ENCODE peak calls at places on chromosomes 6 and 20, in six cellular contexts. One of them, this sample, is unnamed.

GRCh38 chr20:6818033-6818808 is 50.7 kb downstream of the BMP2 start:
- DNase-seq in keratinocyte: no peak
- DNase-seq in fibroblast of lung: peak
- DNase-seq in GM23338: peak
- DNase-seq in heart left ventricle: no peak
- DNase-seq in foreskin fibroblast: no peak
- DNase-seq in this sample: no peak

GRCh38 chr6:161273356-161273751 is 507 bp downstream of the AGPAT4 start:
- DNase-seq in keratinocyte: no peak
- DNase-seq in fibroblast of lung: peak
- DNase-seq in GM23338: no peak
- DNase-seq in heart left ventricle: no peak
- DNase-seq in foreskin fibroblast: peak
- DNase-seq in this sample: no peak

GRCh38 chr6:104421650-104422049 is 438.1 kb downstream of the HACE1 start:
- DNase-seq in keratinocyte: no peak
- DNase-seq in fibroblast of lung: no peak
- DNase-seq in GM23338: no peak
- DNase-seq in heart left ventricle: no peak
- DNase-seq in foreskin fibroblast: no peak
- DNase-seq in this sample: no peak

GRCh38 chr6:55694148-55694547 is 115.2 kb upstream of the HMGCLL1 start:
- DNase-seq in keratinocyte: no peak
- DNase-seq in fibroblast of lung: peak
- DNase-seq in GM23338: peak
- DNase-seq in heart left ventricle: peak
- DNase-seq in foreskin fibroblast: peak
- DNase-seq in this sample: peak

GRCh38 chr6:83308833-83309232 is 115.7 kb downstream of the RWDD2A start:
- DNase-seq in keratinocyte: no peak
- DNase-seq in fibroblast of lung: no peak
- DNase-seq in GM23338: no peak
- DNase-seq in heart left ventricle: no peak
- DNase-seq in foreskin fibroblast: no peak
- DNase-seq in this sample: no peak

GRCh38 chr6:14117158-14118090 is at the start of gene CD83:
- DNase-seq in keratinocyte: no peak
- DNase-seq in fibroblast of lung: peak
- DNase-seq in GM23338: peak
- DNase-seq in heart left ventricle: peak
- DNase-seq in foreskin fibroblast: peak
- DNase-seq in this sample: no peak

GRCh38 chr6:85464260-85464644 is 14.4 kb downstream of the NT5E start:
- DNase-seq in keratinocyte: no peak
- DNase-seq in fibroblast of lung: peak
- DNase-seq in GM23338: no peak
- DNase-seq in heart left ventricle: no peak
- DNase-seq in foreskin fibroblast: peak
- DNase-seq in this sample: peak

GRCh38 chr6:82057846-82058554 is 189.5 kb downstream of the IBTK start:
- DNase-seq in keratinocyte: no peak
- DNase-seq in fibroblast of lung: peak
- DNase-seq in GM23338: no peak
- DNase-seq in heart left ventricle: no peak
- DNase-seq in foreskin fibroblast: peak
- DNase-seq in this sample: peak

GRCh38 chr6:170358496-170358895 is 51.9 kb downstream of the FAM120B start:
- DNase-seq in keratinocyte: no peak
- DNase-seq in fibroblast of lung: no peak
- DNase-seq in GM23338: no peak
- DNase-seq in heart left ventricle: peak
- DNase-seq in foreskin fibroblast: no peak
- DNase-seq in this sample: no peak

GRCh38 chr6:104682722-104683643 is 176.7 kb downstream of the HACE1 start:
- DNase-seq in keratinocyte: no peak
- DNase-seq in fibroblast of lung: peak
- DNase-seq in GM23338: peak
- DNase-seq in heart left ventricle: peak
- DNase-seq in foreskin fibroblast: peak
- DNase-seq in this sample: peak

GRCh38 chr20:35279040-35279439 is 1.1 kb upstream of the MMP24OS start:
- DNase-seq in keratinocyte: no peak
- DNase-seq in fibroblast of lung: no peak
- DNase-seq in GM23338: no peak
- DNase-seq in heart left ventricle: no peak
- DNase-seq in foreskin fibroblast: peak
- DNase-seq in this sample: no peak

GRCh38 chr6:81451787-81452186 is 300.7 kb downstream of the TENT5A start:
- DNase-seq in keratinocyte: no peak
- DNase-seq in fibroblast of lung: peak
- DNase-seq in GM23338: peak
- DNase-seq in heart left ventricle: no peak
- DNase-seq in foreskin fibroblast: peak
- DNase-seq in this sample: peak

GRCh38 chr20:32070282-32070681 is 18.2 kb downstream of the HCK start:
- DNase-seq in keratinocyte: no peak
- DNase-seq in fibroblast of lung: no peak
- DNase-seq in GM23338: no peak
- DNase-seq in heart left ventricle: no peak
- DNase-seq in foreskin fibroblast: no peak
- DNase-seq in this sample: no peak

GRCh38 chr6:75852721-75853120 is 103.7 kb downstream of the MYO6 start:
- DNase-seq in keratinocyte: no peak
- DNase-seq in fibroblast of lung: peak
- DNase-seq in GM23338: no peak
- DNase-seq in heart left ventricle: no peak
- DNase-seq in foreskin fibroblast: peak
- DNase-seq in this sample: no peak

GRCh38 chr6:109690373-109690739 is 646 bp downstream of the AK9 start:
- DNase-seq in keratinocyte: no peak
- DNase-seq in fibroblast of lung: no peak
- DNase-seq in GM23338: peak
- DNase-seq in heart left ventricle: peak
- DNase-seq in foreskin fibroblast: peak
- DNase-seq in this sample: no peak

GRCh38 chr6:109693128-109693527 is 2.0 kb downstream of the FIG4 start:
- DNase-seq in keratinocyte: no peak
- DNase-seq in fibroblast of lung: no peak
- DNase-seq in GM23338: no peak
- DNase-seq in heart left ventricle: no peak
- DNase-seq in foreskin fibroblast: no peak
- DNase-seq in this sample: no peak

GRCh38 chr6:109690740-109691687 is at the start of the genes AK9 and FIG4:
- DNase-seq in keratinocyte: peak
- DNase-seq in fibroblast of lung: peak
- DNase-seq in GM23338: peak
- DNase-seq in heart left ventricle: peak
- DNase-seq in foreskin fibroblast: peak
- DNase-seq in this sample: peak

GRCh38 chr6:109696355-109696754 is 5.3 kb downstream of the FIG4 start:
- DNase-seq in keratinocyte: no peak
- DNase-seq in fibroblast of lung: no peak
- DNase-seq in GM23338: no peak
- DNase-seq in heart left ventricle: no peak
- DNase-seq in foreskin fibroblast: no peak
- DNase-seq in this sample: no peak

DNA sequence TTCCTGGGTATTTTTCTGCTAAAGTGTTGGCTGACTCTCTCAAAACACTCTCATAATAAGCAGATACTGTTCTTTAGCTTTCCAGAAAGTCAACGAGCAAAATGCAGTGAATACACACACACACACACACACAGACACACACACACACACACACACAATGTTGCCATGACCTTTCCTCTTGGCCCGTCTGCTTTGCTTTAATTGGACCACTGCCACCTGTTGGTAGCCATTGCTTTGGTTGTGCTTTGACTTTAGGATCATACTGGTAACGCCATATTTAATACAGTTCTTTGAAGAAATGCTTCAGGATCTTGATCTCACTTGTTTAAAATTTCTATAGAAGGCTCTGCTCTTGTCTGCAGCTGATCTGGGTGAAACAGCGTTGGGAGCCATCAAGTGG is 4.4 kb downstream of the FIG4 start:
- DNase-seq in keratinocyte: no peak
- DNase-seq in fibroblast of lung: no peak
- DNase-seq in GM23338: peak
- DNase-seq in heart left ventricle: no peak
- DNase-seq in foreskin fibroblast: no peak
- DNase-seq in this sample: no peak
- TF ChIP-seq CTCF in keratinocyte: no peak
- TF ChIP-seq CTCF in fibroblast of lung: no peak
- TF ChIP-seq CTCF in GM23338: peak
- TF ChIP-seq CTCF in heart left ventricle: no peak
- TF ChIP-seq CTCF in foreskin fibroblast: no peak
- TF ChIP-seq CTCF in this sample: no peak

DNA sequence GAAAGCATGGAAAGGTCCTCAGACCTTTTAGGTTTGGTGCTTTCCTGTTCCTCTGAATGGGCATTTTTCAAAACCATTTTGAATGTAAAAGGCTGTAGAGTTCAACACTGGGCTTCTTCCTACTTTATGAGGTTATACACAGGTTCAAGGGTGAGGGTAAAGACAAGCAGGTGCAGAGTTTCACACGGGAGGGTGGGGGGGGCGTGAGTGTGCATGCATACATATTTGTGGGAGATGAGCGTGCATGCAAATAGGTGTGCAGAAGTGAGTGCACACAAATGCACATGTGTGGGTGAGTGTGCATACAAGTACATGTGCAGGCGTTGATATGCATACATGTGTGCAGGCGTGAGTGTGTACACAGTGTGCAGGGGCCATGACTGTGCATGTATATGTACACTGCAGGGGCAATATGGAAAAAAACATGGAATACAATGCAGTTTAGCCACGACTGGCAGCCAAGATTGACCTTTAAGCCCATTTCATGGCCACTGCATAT is 183.1 kb downstream of the GMPR start:
- DNase-seq in keratinocyte: no peak
- DNase-seq in fibroblast of lung: no peak
- DNase-seq in GM23338: no peak
- DNase-seq in heart left ventricle: no peak
- DNase-seq in foreskin fibroblast: no peak
- DNase-seq in this sample: no peak
- H3K4me3 ChIP-seq in keratinocyte: no peak
- H3K4me3 ChIP-seq in fibroblast of lung: no peak
- H3K4me3 ChIP-seq in GM23338: no peak
- H3K4me3 ChIP-seq in heart left ventricle: peak
- H3K4me3 ChIP-seq in foreskin fibroblast: peak
- H3K4me3 ChIP-seq in this sample: no peak

GRCh38 chr6:45988635-45989034 is 27.0 kb downstream of the CLIC5 start:
- DNase-seq in keratinocyte: no peak
- DNase-seq in fibroblast of lung: no peak
- DNase-seq in GM23338: peak
- DNase-seq in heart left ventricle: peak
- DNase-seq in foreskin fibroblast: no peak
- DNase-seq in this sample: no peak

GRCh38 chr6:45987866-45988265 is 27.8 kb downstream of the CLIC5 start:
- DNase-seq in keratinocyte: no peak
- DNase-seq in fibroblast of lung: no peak
- DNase-seq in GM23338: no peak
- DNase-seq in heart left ventricle: no peak
- DNase-seq in foreskin fibroblast: no peak
- DNase-seq in this sample: no peak

GRCh38 chr6:45986746-45987274 is 28.9 kb downstream of the CLIC5 start:
- DNase-seq in keratinocyte: no peak
- DNase-seq in fibroblast of lung: no peak
- DNase-seq in GM23338: no peak
- DNase-seq in heart left ventricle: peak
- DNase-seq in foreskin fibroblast: no peak
- DNase-seq in this sample: no peak

GRCh38 chr6:45990162-45990561 is 25.5 kb downstream of the CLIC5 start:
- DNase-seq in keratinocyte: no peak
- DNase-seq in fibroblast of lung: no peak
- DNase-seq in GM23338: no peak
- DNase-seq in heart left ventricle: no peak
- DNase-seq in foreskin fibroblast: no peak
- DNase-seq in this sample: no peak

DNA sequence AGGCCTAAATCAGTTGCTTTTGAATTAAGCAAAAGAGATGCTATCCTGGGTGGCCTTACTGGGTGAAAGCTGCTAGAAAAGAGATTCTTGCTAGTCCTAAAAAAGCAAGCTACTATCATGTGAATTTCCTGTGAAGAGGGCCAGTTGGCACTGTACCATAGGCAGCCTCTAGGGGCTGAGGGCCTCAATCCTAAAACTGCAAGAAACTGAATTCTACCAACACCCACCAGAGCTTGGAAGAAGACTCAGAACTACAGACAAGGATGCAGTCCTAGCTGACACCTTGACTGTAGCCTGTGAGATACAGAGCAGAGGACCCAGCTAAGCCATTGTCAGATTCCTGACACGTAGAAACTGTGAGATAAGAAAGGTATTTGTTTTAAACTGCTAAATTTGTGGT is 24.5 kb downstream of the CLIC5 start:
- DNase-seq in keratinocyte: no peak
- DNase-seq in fibroblast of lung: no peak
- DNase-seq in GM23338: peak
- DNase-seq in heart left ventricle: no peak
- DNase-seq in foreskin fibroblast: no peak
- DNase-seq in this sample: no peak
- TF ChIP-seq CTCF in keratinocyte: no peak
- TF ChIP-seq CTCF in fibroblast of lung: no peak
- TF ChIP-seq CTCF in GM23338: peak
- TF ChIP-seq CTCF in heart left ventricle: no peak
- TF ChIP-seq CTCF in foreskin fibroblast: no peak
- TF ChIP-seq CTCF in this sample: peak

GRCh38 chr6:112038756-112039430 is 15.0 kb upstream of the CCN6 start:
- DNase-seq in keratinocyte: no peak
- DNase-seq in fibroblast of lung: peak
- DNase-seq in GM23338: no peak
- DNase-seq in heart left ventricle: no peak
- DNase-seq in foreskin fibroblast: peak
- DNase-seq in this sample: no peak

GRCh38 chr6:112037783-112038216 is 16.1 kb upstream of the CCN6 start:
- DNase-seq in keratinocyte: no peak
- DNase-seq in fibroblast of lung: peak
- DNase-seq in GM23338: no peak
- DNase-seq in heart left ventricle: peak
- DNase-seq in foreskin fibroblast: peak
- DNase-seq in this sample: peak

GRCh38 chr6:112036088-112036637 is 17.7 kb upstream of the CCN6 start:
- DNase-seq in keratinocyte: no peak
- DNase-seq in fibroblast of lung: no peak
- DNase-seq in GM23338: no peak
- DNase-seq in heart left ventricle: no peak
- DNase-seq in foreskin fibroblast: no peak
- DNase-seq in this sample: no peak

GRCh38 chr6:112039431-112039770 is 14.5 kb upstream of the CCN6 start:
- DNase-seq in keratinocyte: no peak
- DNase-seq in fibroblast of lung: no peak
- DNase-seq in GM23338: no peak
- DNase-seq in heart left ventricle: no peak
- DNase-seq in foreskin fibroblast: no peak
- DNase-seq in this sample: no peak

DNA sequence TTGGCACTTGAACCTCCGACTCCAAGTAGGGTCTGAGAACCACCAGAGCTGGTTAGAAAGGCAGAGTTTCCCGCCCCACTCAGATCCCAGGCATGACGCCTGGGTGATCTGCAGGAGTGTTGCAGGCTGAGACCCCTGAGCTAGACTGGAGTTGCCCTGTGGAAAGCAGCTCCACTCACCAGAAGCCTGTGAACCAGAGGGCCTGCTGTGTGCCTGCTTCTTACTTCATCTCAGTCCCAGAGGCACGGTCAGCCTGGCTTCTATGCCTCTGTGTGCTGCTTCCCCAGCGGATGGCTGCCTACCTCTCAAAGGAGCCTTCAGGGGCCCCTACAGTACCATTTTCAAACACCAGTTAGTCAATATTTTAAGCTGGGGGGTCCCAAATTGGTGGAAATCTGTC is 15.6 kb upstream of the CCN6 start:
- DNase-seq in keratinocyte: no peak
- DNase-seq in fibroblast of lung: peak
- DNase-seq in GM23338: no peak
- DNase-seq in heart left ventricle: no peak
- DNase-seq in foreskin fibroblast: peak
- DNase-seq in this sample: no peak
- H3K4me3 ChIP-seq in keratinocyte: no peak
- H3K4me3 ChIP-seq in fibroblast of lung: no peak
- H3K4me3 ChIP-seq in GM23338: no peak
- H3K4me3 ChIP-seq in heart left ventricle: no peak
- H3K4me3 ChIP-seq in foreskin fibroblast: no peak
- H3K4me3 ChIP-seq in this sample: no peak